ENCODE peak calls at places on chromosomes 5 and 9, in four cellular contexts. One of them, this sample, is unnamed.

GRCh38 chr9:94945191-94946144 is 219.0 kb downstream of the AOPEP start:
- DNase-seq in ACHN: peak; percentile 57
- DNase-seq in D341Med: no peak
- DNase-seq in NCI-H748 treated with DMSO at 0.1 percent for 48 hours: no peak
- DNase-seq in this sample: peak; percentile 65

GRCh38 chr9:95419444-95419843 is 97.3 kb downstream of the PTCH1 start:
- DNase-seq in ACHN: no peak
- DNase-seq in D341Med: no peak
- DNase-seq in NCI-H748 treated with DMSO at 0.1 percent for 48 hours: no peak
- DNase-seq in this sample: no peak

GRCh38 chr9:99249619-99250018 is 27.5 kb downstream of the SEC61B start:
- DNase-seq in ACHN: peak; percentile 60
- DNase-seq in D341Med: no peak
- DNase-seq in NCI-H748 treated with DMSO at 0.1 percent for 48 hours: no peak
- DNase-seq in this sample: no peak

GRCh38 chr5:116476903-116477537 is 97.6 kb downstream of the SEMA6A start:
- DNase-seq in ACHN: no peak
- DNase-seq in D341Med: no peak
- DNase-seq in NCI-H748 treated with DMSO at 0.1 percent for 48 hours: peak; percentile 78
- DNase-seq in this sample: peak; percentile 16

GRCh38 chr9:2271426-2271825 is 256.3 kb downstream of the SMARCA2 start:
- DNase-seq in ACHN: no peak
- DNase-seq in D341Med: no peak
- DNase-seq in NCI-H748 treated with DMSO at 0.1 percent for 48 hours: no peak
- DNase-seq in this sample: no peak

GRCh38 chr9:120998111-120998510 is 52.0 kb downstream of the C5 start:
- DNase-seq in ACHN: no peak
- DNase-seq in D341Med: no peak
- DNase-seq in NCI-H748 treated with DMSO at 0.1 percent for 48 hours: no peak
- DNase-seq in this sample: peak; percentile 13

GRCh38 chr9:92019658-92020057 is 69.6 kb upstream of the ROR2 start:
- DNase-seq in ACHN: no peak
- DNase-seq in D341Med: no peak
- DNase-seq in NCI-H748 treated with DMSO at 0.1 percent for 48 hours: no peak
- DNase-seq in this sample: no peak

GRCh38 chr5:124557761-124558160 is 188.7 kb downstream of the ZNF608 start:
- DNase-seq in ACHN: no peak
- DNase-seq in D341Med: no peak
- DNase-seq in NCI-H748 treated with DMSO at 0.1 percent for 48 hours: no peak
- DNase-seq in this sample: no peak

GRCh38 chr5:124906339-124907097 is 160.1 kb upstream of the ZNF608 start:
- DNase-seq in ACHN: no peak
- DNase-seq in D341Med: no peak
- DNase-seq in NCI-H748 treated with DMSO at 0.1 percent for 48 hours: peak; percentile 62
- DNase-seq in this sample: peak; percentile 58

GRCh38 chr5:85648495-85648894 is 969.2 kb upstream of the COX7C start:
- DNase-seq in ACHN: no peak
- DNase-seq in D341Med: no peak
- DNase-seq in NCI-H748 treated with DMSO at 0.1 percent for 48 hours: no peak
- DNase-seq in this sample: no peak

GRCh38 chr5:74035521-74035937 is 409.5 kb downstream of the ARHGEF28 start:
- DNase-seq in ACHN: peak; percentile 67
- DNase-seq in D341Med: peak; percentile 43
- DNase-seq in NCI-H748 treated with DMSO at 0.1 percent for 48 hours: peak; percentile 69
- DNase-seq in this sample: peak; percentile 62

GRCh38 chr9:79809931-79810330 is 238.2 kb downstream of the TLE4 start:
- DNase-seq in ACHN: peak; percentile 53
- DNase-seq in D341Med: no peak
- DNase-seq in NCI-H748 treated with DMSO at 0.1 percent for 48 hours: no peak
- DNase-seq in this sample: no peak

GRCh38 chr9:126043691-126044090 is 282.9 kb upstream of the MVB12B start:
- DNase-seq in ACHN: no peak
- DNase-seq in D341Med: no peak
- DNase-seq in NCI-H748 treated with DMSO at 0.1 percent for 48 hours: no peak
- DNase-seq in this sample: no peak

GRCh38 chr5:164119806-164120440 is 614.5 kb downstream of the MAT2B start:
- DNase-seq in ACHN: peak; percentile 54
- DNase-seq in D341Med: peak; percentile 63
- DNase-seq in NCI-H748 treated with DMSO at 0.1 percent for 48 hours: peak; percentile 84
- DNase-seq in this sample: peak; percentile 5

GRCh38 chr5:14450055-14450524 is 131.5 kb upstream of the OTULINL start:
- DNase-seq in ACHN: no peak
- DNase-seq in D341Med: no peak
- DNase-seq in NCI-H748 treated with DMSO at 0.1 percent for 48 hours: no peak
- DNase-seq in this sample: peak; percentile 38

GRCh38 chr9:134424818-134425217 is 98.6 kb downstream of the RXRA start:
- DNase-seq in ACHN: no peak
- DNase-seq in D341Med: no peak
- DNase-seq in NCI-H748 treated with DMSO at 0.1 percent for 48 hours: no peak
- DNase-seq in this sample: no peak

GRCh38 chr5:172344855-172345254 is 61.3 kb upstream of the UBTD2 start:
- DNase-seq in ACHN: no peak
- DNase-seq in D341Med: no peak
- DNase-seq in NCI-H748 treated with DMSO at 0.1 percent for 48 hours: no peak
- DNase-seq in this sample: no peak

GRCh38 chr5:109516385-109516784 is 106.6 kb upstream of the PJA2 start:
- DNase-seq in ACHN: no peak
- DNase-seq in D341Med: no peak
- DNase-seq in NCI-H748 treated with DMSO at 0.1 percent for 48 hours: no peak
- DNase-seq in this sample: no peak

GRCh38 chr9:130473521-130473920 is 28.8 kb downstream of the ASS1 start:
- DNase-seq in ACHN: no peak
- DNase-seq in D341Med: no peak
- DNase-seq in NCI-H748 treated with DMSO at 0.1 percent for 48 hours: no peak
- DNase-seq in this sample: no peak

GRCh38 chr5:95620870-95621838 is 1.3 kb downstream of the GPR150 start:
- DNase-seq in ACHN: no peak
- DNase-seq in D341Med: peak; percentile 31
- DNase-seq in NCI-H748 treated with DMSO at 0.1 percent for 48 hours: peak; percentile 43
- DNase-seq in this sample: peak; percentile 55

GRCh38 chr5:154276932-154277331 is 86.4 kb downstream of the GALNT10 start:
- DNase-seq in ACHN: no peak
- DNase-seq in D341Med: no peak
- DNase-seq in NCI-H748 treated with DMSO at 0.1 percent for 48 hours: no peak
- DNase-seq in this sample: peak; percentile 63

GRCh38 chr5:28603869-28604268 is 1565.5 kb upstream of the CDH9 start:
- DNase-seq in ACHN: no peak
- DNase-seq in D341Med: no peak
- DNase-seq in NCI-H748 treated with DMSO at 0.1 percent for 48 hours: no peak
- DNase-seq in this sample: no peak

GRCh38 chr5:50658243-50658642 is 8.2 kb upstream of the PARP8 start:
- DNase-seq in ACHN: no peak
- DNase-seq in D341Med: no peak
- DNase-seq in NCI-H748 treated with DMSO at 0.1 percent for 48 hours: no peak
- DNase-seq in this sample: no peak

GRCh38 chr5:72138943-72139467 is 31.7 kb downstream of the MAP1B start:
- DNase-seq in ACHN: no peak
- DNase-seq in D341Med: no peak
- DNase-seq in NCI-H748 treated with DMSO at 0.1 percent for 48 hours: no peak
- DNase-seq in this sample: no peak

GRCh38 chr9:74379718-74380117 is 117.4 kb upstream of the RORB start:
- DNase-seq in ACHN: peak; percentile 49
- DNase-seq in D341Med: peak; percentile 70
- DNase-seq in NCI-H748 treated with DMSO at 0.1 percent for 48 hours: no peak
- DNase-seq in this sample: peak; percentile 67

GRCh38 chr5:138611295-138612220 is 36.4 kb upstream of the HSPA9 start:
- DNase-seq in ACHN: no peak
- DNase-seq in D341Med: no peak
- DNase-seq in NCI-H748 treated with DMSO at 0.1 percent for 48 hours: no peak
- DNase-seq in this sample: peak; percentile 75

GRCh38 chr9:35798658-35799366 is 7.4 kb downstream of the NPR2 start:
- DNase-seq in ACHN: no peak
- DNase-seq in D341Med: no peak
- DNase-seq in NCI-H748 treated with DMSO at 0.1 percent for 48 hours: no peak
- DNase-seq in this sample: peak; percentile 53

GRCh38 chr5:52466749-52467148 is 321.0 kb upstream of the ITGA1 start:
- DNase-seq in ACHN: no peak
- DNase-seq in D341Med: no peak
- DNase-seq in NCI-H748 treated with DMSO at 0.1 percent for 48 hours: no peak
- DNase-seq in this sample: no peak

GRCh38 chr5:54315736-54316135 is 5.4 kb upstream of the ARL15 start:
- DNase-seq in ACHN: no peak
- DNase-seq in D341Med: no peak
- DNase-seq in NCI-H748 treated with DMSO at 0.1 percent for 48 hours: no peak
- DNase-seq in this sample: peak; percentile 16

GRCh38 chr5:21024966-21025365 is 1037.0 kb upstream of the CDH18 start:
- DNase-seq in ACHN: no peak
- DNase-seq in D341Med: no peak
- DNase-seq in NCI-H748 treated with DMSO at 0.1 percent for 48 hours: no peak
- DNase-seq in this sample: no peak

GRCh38 chr5:141637266-141637692 is 482 bp downstream of the RELL2 start:
- DNase-seq in ACHN: peak; percentile 6
- DNase-seq in D341Med: peak; percentile 77
- DNase-seq in NCI-H748 treated with DMSO at 0.1 percent for 48 hours: no peak
- DNase-seq in this sample: no peak

GRCh38 chr9:34370970-34371880 is 5.5 kb downstream of the MYORG start:
- DNase-seq in ACHN: no peak
- DNase-seq in D341Med: no peak
- DNase-seq in NCI-H748 treated with DMSO at 0.1 percent for 48 hours: no peak
- DNase-seq in this sample: no peak

GRCh38 chr5:102856374-102856748 is 101.3 kb downstream of the PAM start:
- DNase-seq in ACHN: peak; percentile 13
- DNase-seq in D341Med: no peak
- DNase-seq in NCI-H748 treated with DMSO at 0.1 percent for 48 hours: no peak
- DNase-seq in this sample: no peak

GRCh38 chr5:43078956-43079355 is 38.8 kb upstream of the ANXA2R start:
- DNase-seq in ACHN: peak; percentile 44
- DNase-seq in D341Med: no peak
- DNase-seq in NCI-H748 treated with DMSO at 0.1 percent for 48 hours: no peak
- DNase-seq in this sample: peak; percentile 27

GRCh38 chr5:158880514-158881001 is 219.2 kb downstream of the EBF1 start:
- DNase-seq in ACHN: no peak
- DNase-seq in D341Med: no peak
- DNase-seq in NCI-H748 treated with DMSO at 0.1 percent for 48 hours: no peak
- DNase-seq in this sample: no peak

GRCh38 chr5:11050596-11051304 is 289.7 kb upstream of the DAP start:
- DNase-seq in ACHN: no peak
- DNase-seq in D341Med: no peak
- DNase-seq in NCI-H748 treated with DMSO at 0.1 percent for 48 hours: no peak
- DNase-seq in this sample: no peak

GRCh38 chr9:104881991-104882555 is 45.9 kb downstream of the ABCA1 start:
- DNase-seq in ACHN: no peak
- DNase-seq in D341Med: peak; percentile 62
- DNase-seq in NCI-H748 treated with DMSO at 0.1 percent for 48 hours: no peak
- DNase-seq in this sample: no peak

GRCh38 chr5:148569948-148570347 is 84.4 kb downstream of the HTR4 start:
- DNase-seq in ACHN: no peak
- DNase-seq in D341Med: no peak
- DNase-seq in NCI-H748 treated with DMSO at 0.1 percent for 48 hours: no peak
- DNase-seq in this sample: no peak

GRCh38 chr5:84059672-84060071 is 325.0 kb downstream of the EDIL3 start:
- DNase-seq in ACHN: no peak
- DNase-seq in D341Med: no peak
- DNase-seq in NCI-H748 treated with DMSO at 0.1 percent for 48 hours: no peak
- DNase-seq in this sample: no peak

GRCh38 chr5:128674837-128675446 is 136.9 kb upstream of the FBN2 start:
- DNase-seq in ACHN: peak; percentile 45
- DNase-seq in D341Med: peak; percentile 59
- DNase-seq in NCI-H748 treated with DMSO at 0.1 percent for 48 hours: peak; percentile 33
- DNase-seq in this sample: peak; percentile 55